ENCODE peak calls at places on chromosomes 12 and 14, in five cellular contexts. E is NCI-H1417, S is BE2C, L is HuH-7, B is heart right ventricle. J is an unnamed sample.

GRCh38 chr12:49895773-49896172 is 7.9 kb downstream of the FAIM2 start:
- DNase-seq in E (no peak), S (no peak), L (no peak), B (no peak), J (no peak)

GRCh38 chr12:64706366-64706765 is 52.8 kb downstream of the GNS start:
- DNase-seq in E (no peak), S (no peak), L (no peak), B (no peak), J (no peak)

GRCh38 chr12:109222062-109222461 is 87.0 kb downstream of the FOXN4 start:
- DNase-seq in E (no peak), S (no peak), L (no peak), B (no peak), J (no peak)

GRCh38 chr14:22737052-22737451 is 29.4 kb upstream of the OXA1L start:
- DNase-seq in E (no peak), S (no peak), L (no peak), B (no peak), J (peak; percentile 14)

GRCh38 chr12:127108360-127109215 is 1158.4 kb upstream of the TMEM132C start:
- DNase-seq in E (peak; percentile 62), S (peak; percentile 23), L (peak; percentile 37), B (peak; percentile 40), J (peak; percentile 68)

GRCh38 chr14:34548472-34548981 is 9.0 kb upstream of the EAPP start:
- DNase-seq in E (no peak), S (no peak), L (no peak), B (no peak), J (no peak)

GRCh38 chr12:18747960-18748359 is 10.0 kb downstream of the CAPZA3 start:
- DNase-seq in E (no peak), S (no peak), L (no peak), B (no peak), J (peak; percentile 90)

GRCh38 chr14:93003945-93004698 is 81.2 kb downstream of the CHGA start:
- DNase-seq in E (no peak), S (no peak), L (no peak), B (peak; percentile 11), J (no peak)

GRCh38 chr12:112309797-112310196 is 72.4 kb downstream of the HECTD4 start:
- DNase-seq in E (no peak), S (no peak), L (no peak), B (no peak), J (no peak)

GRCh38 chr12:132623072-132623869 is 4.7 kb downstream of the P2RX2 start:
- DNase-seq in E (no peak), S (peak; percentile 53), L (no peak), B (no peak), J (no peak)

GRCh38 chr12:2960996-2961616 is 1.9 kb downstream of the TEAD4 start:
- DNase-seq in E (no peak), S (no peak), L (no peak), B (no peak), J (peak; percentile 5)

GRCh38 chr12:29732211-29732992 is 51.3 kb downstream of the TMTC1 start:
- DNase-seq in E (no peak), S (peak; percentile 61), L (no peak), B (no peak), J (no peak)

GRCh38 chr12:51969643-51970042 is 18.1 kb downstream of the ACVR1B start:
- DNase-seq in E (no peak), S (no peak), L (no peak), B (no peak), J (no peak)

GRCh38 chr12:57372233-57372632 is 58.6 kb downstream of the R3HDM2 start:
- DNase-seq in E (no peak), S (no peak), L (no peak), B (no peak), J (no peak)

GRCh38 chr14:96797943-96798349 is 764 bp downstream of the VRK1 start:
- DNase-seq in E (peak; percentile 73), S (peak; percentile 31), L (no peak), B (no peak), J (no peak)

GRCh38 chr12:6768385-6769002 is 2.3 kb downstream of the PTMS start:
- DNase-seq in E (no peak), S (no peak), L (no peak), B (no peak), J (no peak)

GRCh38 chr14:30440986-30441385 is 118.0 kb upstream of the G2E3 start:
- DNase-seq in E (no peak), S (no peak), L (no peak), B (no peak), J (no peak)

GRCh38 chr14:60655114-60655897 is 6.0 kb upstream of the SIX1 start:
- DNase-seq in E (no peak), S (no peak), L (no peak), B (no peak), J (no peak)

GRCh38 chr14:66076166-66076565 is 410.0 kb upstream of the CCDC196 start:
- DNase-seq in E (no peak), S (no peak), L (no peak), B (no peak), J (no peak)

GRCh38 chr12:188910-189621 is 24.9 kb downstream of the SLC6A12 start:
- DNase-seq in E (peak; percentile 9), S (peak; percentile 82), L (peak; percentile 91), B (peak; percentile 67), J (peak; percentile 64)

GRCh38 chr12:12513416-12514006 is 49.2 kb downstream of the DUSP16 start:
- DNase-seq in E (no peak), S (no peak), L (no peak), B (no peak), J (no peak)

GRCh38 chr12:3329361-3329760 is 161.6 kb upstream of the PRMT8 start:
- DNase-seq in E (no peak), S (no peak), L (no peak), B (no peak), J (no peak)

GRCh38 chr14:71400821-71401447 is 493.7 kb downstream of the PCNX1 start:
- DNase-seq in E (no peak), S (no peak), L (no peak), B (no peak), J (no peak)

GRCh38 chr14:68589447-68590232 is 203.2 kb downstream of the ZFP36L1 start:
- DNase-seq in E (no peak), S (peak; percentile 38), L (no peak), B (peak; percentile 79), J (no peak)

GRCh38 chr12:11397366-11397765 is 2.0 kb upstream of the PRB2 start:
- DNase-seq in E (no peak), S (no peak), L (no peak), B (no peak), J (no peak)